ENCODE peak calls at places on chromosomes 11 and 22, in eight cellular contexts. Y is endothelial cell; P is left cardiac atrium; U is activated CD8-positive, alpha-beta T cell treated with anti-CD3 and anti-CD28 coated beads for 36 hours; E is BE2C; D is AG10803; F is effector CD4-positive, alpha-beta T cell; O is NCI-H2081. L is an unnamed sample.
A peak's percentile ranks its signal among the peaks of the same experiment; 100 is the strongest.

GRCh38 chr11:124200671-124201070 is 17.5 kb downstream of the OR10D3 start:
- DNase-seq in Y (no peak), P (no peak), U (no peak), E (no peak), D (no peak), F (no peak), O (no peak), L (no peak)

GRCh38 chr22:35664955-35665577 is 16.8 kb downstream of the APOL6 start:
- DNase-seq in Y (no peak), P (no peak), U (no peak), E (no peak), D (no peak), F (no peak), O (no peak), L (no peak)

GRCh38 chr11:3153291-3153861 is 11.7 kb downstream of the OSBPL5 start:
- DNase-seq in Y (no peak), P (peak; percentile 81), U (no peak), E (no peak), D (peak; percentile 85), F (no peak), O (no peak), L (no peak)

GRCh38 chr22:20132686-20133246 is 1.2 kb downstream of the ZDHHC8 start:
- DNase-seq in Y (no peak), P (no peak), U (no peak), E (no peak), D (no peak), F (no peak), O (no peak), L (no peak)

GRCh38 chr11:19951558-19952083 is 208.7 kb downstream of the DBX1 start:
- DNase-seq in Y (peak; percentile 27), P (no peak), U (no peak), E (no peak), D (peak; percentile 54), F (no peak), O (peak; percentile 74), L (peak; percentile 42)

GRCh38 chr11:125257185-125257584 is 92.6 kb downstream of the PKNOX2 start:
- DNase-seq in Y (peak; percentile 72), P (no peak), U (no peak), E (no peak), D (no peak), F (no peak), O (no peak), L (peak; percentile 51)

GRCh38 chr11:113018913-113019312 is 57.7 kb downstream of the NCAM1 start:
- DNase-seq in Y (no peak), P (no peak), U (no peak), E (no peak), D (no peak), F (no peak), O (no peak), L (no peak)

GRCh38 chr11:63537293-63538101 is 889 bp downstream of the PLAAT4 start:
- DNase-seq in Y (no peak), P (peak; percentile 81), U (no peak), E (no peak), D (peak; percentile 59), F (no peak), O (peak; percentile 78), L (no peak)

GRCh38 chr11:119284344-119285157 is 32.4 kb downstream of the MCAM start:
- DNase-seq in Y (no peak), P (no peak), U (no peak), E (no peak), D (peak; percentile 45), F (no peak), O (peak; percentile 21), L (peak; percentile 36)

GRCh38 chr22:42791721-42792452 is 65.2 kb downstream of the ARFGAP3 start:
- DNase-seq in Y (no peak), P (peak; percentile 69), U (no peak), E (no peak), D (peak; percentile 13), F (no peak), O (no peak), L (no peak)

GRCh38 chr11:10906521-10906920 is 48.7 kb upstream of the ZBED5 start:
- DNase-seq in Y (no peak), P (no peak), U (no peak), E (no peak), D (peak; percentile 87), F (no peak), O (no peak), L (no peak)

GRCh38 chr22:38924197-38924952 is 33.0 kb upstream of the APOBEC3A start:
- DNase-seq in Y (no peak), P (peak; percentile 86), U (no peak), E (peak; percentile 37), D (peak; percentile 92), F (no peak), O (peak; percentile 99), L (no peak)

GRCh38 chr11:68798221-68798813 is 43.4 kb downstream of the CPT1A start:
- DNase-seq in Y (peak; percentile 72), P (no peak), U (peak; percentile 66), E (peak; percentile 73), D (peak; percentile 6), F (peak; percentile 33), O (no peak), L (peak; percentile 72)

L was measured in SK-N-SH.